ENCODE peak calls at places on chromosome 12, in seven cellular contexts. V is NCI-H69; M is effector memory CD4-positive, alpha-beta T cell; P is heart right ventricle; L is activated naive CD4-positive, alpha-beta T cell; J is ACHN; O is CD4-positive, alpha-beta memory T cell. C is an unnamed sample.

GRCh38 chr12:113149361-113150150 is at the start of gene CFAP73:
- DNase-seq in V (peak; percentile 95), M (no peak), P (peak; percentile 63), L (no peak), J (peak; percentile 99), O (no peak), C (no peak)

GRCh38 chr12:12466157-12466556 is 96.5 kb downstream of the DUSP16 start:
- DNase-seq in V (no peak), M (peak; percentile 76), P (no peak), L (no peak), J (no peak), O (peak; percentile 87), C (no peak)

GRCh38 chr12:67358686-67359374 is 89.7 kb downstream of the CAND1 start:
- DNase-seq in V (peak; percentile 46), M (no peak), P (no peak), L (no peak), J (no peak), O (no peak), C (no peak)

GRCh38 chr12:6899837-6900519 is 4.6 kb upstream of the LRRC23 start:
- DNase-seq in V (peak; percentile 97), M (no peak), P (peak; percentile 50), L (no peak), J (no peak), O (no peak), C (peak; percentile 84)

GRCh38 chr12:18644564-18644963 is 93.2 kb downstream of the PLCZ1 start:
- DNase-seq in V (no peak), M (no peak), P (no peak), L (no peak), J (no peak), O (no peak), C (no peak)

GRCh38 chr12:89400415-89400814 is 48.1 kb upstream of the DUSP6 start:
- DNase-seq in V (no peak), M (no peak), P (no peak), L (no peak), J (no peak), O (no peak), C (no peak)

GRCh38 chr12:42587564-42588307 is 1.8 kb downstream of the PRICKLE1 start:
- DNase-seq in V (peak; percentile 94), M (no peak), P (no peak), L (no peak), J (no peak), O (no peak), C (no peak)

GRCh38 chr12:32777776-32778175 is 22.1 kb upstream of the YARS2 start:
- DNase-seq in V (no peak), M (no peak), P (no peak), L (no peak), J (no peak), O (no peak), C (no peak)

GRCh38 chr12:30594509-30594908 is 101.2 kb downstream of the IPO8 start:
- DNase-seq in V (no peak), M (no peak), P (no peak), L (no peak), J (no peak), O (no peak), C (no peak)

GRCh38 chr12:109777544-109777943 is 55.7 kb downstream of the TRPV4 start:
- DNase-seq in V (peak; percentile 71), M (no peak), P (no peak), L (no peak), J (no peak), O (peak; percentile 26), C (no peak)

GRCh38 chr12:74602881-74603523 is 65.4 kb downstream of the ATXN7L3B start:
- DNase-seq in V (no peak), M (no peak), P (no peak), L (no peak), J (no peak), O (no peak), C (no peak)

GRCh38 chr12:6272300-6273208 is 37.9 kb upstream of the PLEKHG6 start:
- DNase-seq in V (no peak), M (no peak), P (no peak), L (no peak), J (no peak), O (no peak), C (no peak)